ENCODE peak calls at places on chromosomes 7 and 10, in five cellular contexts. V is stimulated activated CD4-positive, alpha-beta T cell treated with anti-CD3 and anti-CD28 coated beads, Interleukin-2, amount 100 ng/mL, for 48 hours; I is adrenal gland; Y is OCI-LY7; K is cortex of kidney. D is an unnamed sample.

GRCh38 chr7:17408245-17408903 is 109.9 kb downstream of the AHR start:
- DNase-seq in V (no peak), K (no peak), Y (no peak), I (peak; percentile 91), D (no peak)

GRCh38 chr7:16423761-16424160 is 2.4 kb upstream of the CRPPA start:
- DNase-seq in Y (no peak), V (no peak), I (no peak), K (no peak), D (no peak)

GRCh38 chr10:77889277-77889903 is 37.2 kb downstream of the DLG5 start:
- DNase-seq in K (no peak), V (no peak), Y (no peak), I (peak; percentile 88), D (no peak)

GRCh38 chr7:80488851-80489370 is 23.0 kb downstream of the GNAT3 start:
- DNase-seq in K (no peak), V (no peak), Y (no peak), I (no peak), D (no peak)

GRCh38 chr10:4371691-4372295 is 454.2 kb upstream of the AKR1E2 start:
- DNase-seq in I (no peak), V (no peak), Y (no peak), K (no peak), D (no peak)

GRCh38 chr10:35822316-35822715 is 180.2 kb upstream of the FZD8 start:
- DNase-seq in K (no peak), V (no peak), Y (no peak), I (peak; percentile 52), D (no peak)

GRCh38 chr7:102169651-102170416 is 116.8 kb upstream of the SH2B2 start:
- DNase-seq in K (no peak), I (no peak), Y (no peak), V (no peak), D (no peak)

GRCh38 chr7:88357295-88357694 is 50.6 kb upstream of the STEAP4 start:
- DNase-seq in I (peak; percentile 76), Y (no peak), K (no peak), V (no peak), D (no peak)

GRCh38 chr7:124032369-124033092 is at the start of gene TMEM229A:
- DNase-seq in V (peak; percentile 4), Y (no peak), K (no peak), I (peak; percentile 60), D (peak; percentile 8)

GRCh38 chr10:97721871-97722780 is 8.6 kb downstream of the MARVELD1 start:
- DNase-seq in K (no peak), V (no peak), I (no peak), Y (no peak), D (no peak)

GRCh38 chr10:35435824-35436223 is 99.5 kb downstream of the CCNY start:
- DNase-seq in K (no peak), V (no peak), Y (no peak), I (no peak), D (no peak)

GRCh38 chr7:55013851-55014250 is 5.0 kb upstream of the EGFR start:
- DNase-seq in V (no peak), I (no peak), Y (no peak), K (no peak), D (no peak)

GRCh38 chr7:47288060-47288459 is 293.9 kb downstream of the TNS3 start:
- DNase-seq in V (no peak), K (no peak), Y (no peak), I (no peak), D (no peak)

GRCh38 chr10:1410032-1410431 is 327.3 kb downstream of the ADARB2 start:
- DNase-seq in I (no peak), V (no peak), Y (no peak), K (no peak), D (no peak)

GRCh38 chr7:73850781-73851207 is 8.5 kb upstream of the METTL27 start:
- DNase-seq in V (no peak), Y (no peak), K (no peak), I (no peak), D (no peak)

GRCh38 chr10:127999801-128000200 is 92.9 kb downstream of the PTPRE start:
- DNase-seq in Y (no peak), K (no peak), I (peak; percentile 21), V (no peak), D (no peak)

GRCh38 chr7:17056491-17057142 is 174.8 kb upstream of the AGR3 start:
- DNase-seq in Y (no peak), V (no peak), I (no peak), K (no peak), D (no peak)

D was measured in GM19239.